ENCODE peak calls at places on chromosomes 3 and 15, in five cellular contexts. G is RWPE1; J is heart right ventricle; S is CD4-positive, alpha-beta memory T cell; Z is caudate nucleus. L is an unnamed sample.

GRCh38 chr3:126407412-126408044 is 12.8 kb downstream of the CFAP100 start:
- DNase-seq in Z (no peak), G (no peak), J (no peak), S (no peak), L (no peak)

GRCh38 chr15:98943609-98944111 is 63.9 kb downstream of the PGPEP1L start:
- DNase-seq in G (no peak), S (no peak), J (peak; percentile 48), Z (no peak), L (no peak)

GRCh38 chr3:33884204-33884561 is 85.8 kb downstream of the PDCD6IP start:
- DNase-seq in J (no peak), G (no peak), S (no peak), Z (no peak), L (no peak)

GRCh38 chr3:44905501-44906159 is 31.2 kb downstream of the TGM4 start:
- DNase-seq in J (no peak), Z (no peak), G (no peak), S (no peak), L (no peak)

GRCh38 chr15:68335251-68335650 is 57.7 kb downstream of the FEM1B start:
- DNase-seq in J (no peak), Z (peak; percentile 23), S (no peak), G (peak; percentile 36), L (no peak)

GRCh38 chr3:149659173-149659468 is 1.3 kb upstream of the WWTR1 start:
- DNase-seq in S (no peak), G (no peak), J (no peak), Z (no peak), L (no peak)

GRCh38 chr15:59492389-59493377 is 54.7 kb downstream of the FAM81A start:
- DNase-seq in J (peak; percentile 34), S (peak; percentile 49), Z (peak; percentile 53), G (peak; percentile 66), L (no peak)

GRCh38 chr3:10116138-10116460 is 624 bp downstream of the BRK1 start:
- DNase-seq in J (no peak), Z (no peak), S (no peak), G (peak; percentile 10), L (no peak)

GRCh38 chr15:37122703-37123102 is 22.4 kb upstream of the MEIS2 start:
- DNase-seq in J (no peak), G (no peak), Z (no peak), S (no peak), L (no peak)

GRCh38 chr3:27985369-27986035 is 255.9 kb upstream of the CMC1 start:
- DNase-seq in J (no peak), G (no peak), Z (no peak), S (no peak), L (no peak)

GRCh38 chr3:151962371-151962770 is 88.9 kb downstream of the SUCNR1 start:
- DNase-seq in Z (no peak), S (no peak), G (no peak), J (no peak), L (no peak)

GRCh38 chr15:83698294-83698693 is 44.4 kb downstream of the ADAMTSL3 start:
- DNase-seq in J (peak; percentile 64), Z (no peak), G (peak; percentile 59), S (no peak), L (peak; percentile 31)

GRCh38 chr3:165643433-165643824 is 193.8 kb downstream of the BCHE start:
- DNase-seq in Z (no peak), J (no peak), G (peak; percentile 9), S (no peak), L (peak; percentile 6)

GRCh38 chr3:186004209-186004608 is 66.4 kb upstream of the TRA2B start:
- DNase-seq in G (no peak), Z (no peak), J (no peak), S (no peak), L (no peak)

GRCh38 chr3:27289769-27290413 is 79.3 kb downstream of the NEK10 start:
- DNase-seq in J (no peak), G (no peak), Z (no peak), S (no peak), L (no peak)

GRCh38 chr15:68821190-68821897 is 649 bp upstream of the ANP32A start:
- DNase-seq in G (no peak), J (no peak), S (peak; percentile 11), Z (no peak), L (no peak)

GRCh38 chr3:170703121-170703588 is 117.3 kb upstream of the SLC7A14 start:
- DNase-seq in G (peak; percentile 51), S (no peak), J (no peak), Z (no peak), L (no peak)

GRCh38 chr15:24961967-24962366 is 7.2 kb downstream of the SNRPN start:
- DNase-seq in Z (no peak), S (no peak), G (no peak), J (no peak), L (no peak)

GRCh38 chr3:42502429-42503250 is at the start of gene VIPR1:
- DNase-seq in G (peak; percentile 92), Z (peak; percentile 64), S (peak; percentile 93), J (peak; percentile 77), L (no peak)

GRCh38 chr15:55290361-55291057 is 896 bp upstream of the RAB27A start:
- DNase-seq in S (peak; percentile 81), J (peak; percentile 83), Z (peak; percentile 48), G (peak; percentile 78), L (no peak)

GRCh38 chr3:7029562-7029961 is 168.6 kb downstream of the GRM7 start:
- DNase-seq in G (no peak), S (no peak), Z (no peak), J (no peak), L (no peak)

GRCh38 chr15:56817266-56817665 is 84.0 kb upstream of the ZNF280D start:
- DNase-seq in S (no peak), Z (no peak), J (no peak), G (peak; percentile 37), L (no peak)

GRCh38 chr3:15108082-15108545 is 9.2 kb upstream of the RBSN start:
- DNase-seq in S (peak; percentile 68), G (peak; percentile 72), J (peak; percentile 80), Z (peak; percentile 67), L (no peak)

GRCh38 chr3:152728346-152728980 is 106.5 kb upstream of the P2RY1 start:
- DNase-seq in S (no peak), G (no peak), Z (no peak), J (no peak), L (no peak)

GRCh38 chr15:55549305-55549704 is 38.8 kb downstream of the PYGO1 start:
- DNase-seq in S (no peak), G (no peak), J (no peak), Z (no peak), L (no peak)

GRCh38 chr3:194082596-194083220 is 53.2 kb upstream of the HES1 start:
- DNase-seq in J (peak; percentile 56), G (no peak), S (no peak), Z (no peak), L (no peak)

GRCh38 chr15:56016281-56016680 is 22.9 kb upstream of the NEDD4 start:
- DNase-seq in J (no peak), S (no peak), G (no peak), Z (no peak), L (no peak)

GRCh38 chr3:186909078-186909853 is 21.1 kb upstream of the ST6GAL1 start:
- DNase-seq in G (no peak), S (peak; percentile 84), Z (no peak), J (no peak), L (no peak)

GRCh38 chr3:9550999-9551398 is 2.6 kb downstream of the LHFPL4 start:
- DNase-seq in G (no peak), J (no peak), Z (no peak), S (no peak), L (no peak)

GRCh38 chr3:128554100-128554464 is 61.1 kb upstream of the GATA2 start:
- DNase-seq in Z (no peak), J (no peak), G (no peak), S (no peak), L (no peak)

GRCh38 chr3:4887177-4887576 is 92.1 kb upstream of the BHLHE40 start:
- DNase-seq in S (no peak), J (no peak), Z (no peak), G (no peak), L (no peak)

GRCh38 chr3:15768421-15769255 is 29.1 kb downstream of the ANKRD28 start:
- DNase-seq in S (no peak), Z (no peak), J (no peak), G (peak; percentile 86), L (peak; percentile 80)

GRCh38 chr15:31265090-31265870 is 61.4 kb upstream of the KLF13 start:
- DNase-seq in S (no peak), J (no peak), Z (no peak), G (no peak), L (no peak)

GRCh38 chr3:29382399-29382798 is 101.5 kb downstream of the RBMS3 start:
- DNase-seq in Z (no peak), G (no peak), J (no peak), S (no peak), L (no peak)

GRCh38 chr3:20073683-20074082 is 33.4 kb downstream of the KAT2B start:
- DNase-seq in Z (no peak), S (no peak), J (no peak), G (no peak), L (no peak)

GRCh38 chr3:141275511-141275910 is 43.9 kb downstream of the PXYLP1 start:
- DNase-seq in S (no peak), Z (no peak), J (no peak), G (no peak), L (no peak)
- H3K27ac ChIP-seq in S (no peak overlapping the region), Z (no peak overlapping the region), J (peak overlapping the region; percentile 20), G (no peak overlapping the region), L (peak overlapping the region; percentile 85)

GRCh38 chr3:142498397-142499180 is 50.8 kb upstream of the XRN1 start:
- DNase-seq in G (no peak), Z (no peak), J (no peak), S (no peak), L (no peak)
- H3K27ac ChIP-seq in G (no peak overlapping the region), Z (peak overlapping the region; percentile 81), J (no peak overlapping the region), S (no peak overlapping the region), L (no peak overlapping the region)

GRCh38 chr15:86634146-86634545 is 554.5 kb downstream of the AGBL1 start:
- DNase-seq in S (no peak), Z (no peak), G (no peak), J (no peak), L (no peak)

GRCh38 chr15:86634992-86635608 is 555.4 kb downstream of the AGBL1 start:
- DNase-seq in Z (no peak), J (no peak), G (no peak), S (no peak), L (no peak)

GRCh38 chr15:86629957-86630356 is 550.3 kb downstream of the AGBL1 start:
- DNase-seq in J (no peak), S (no peak), G (no peak), Z (no peak), L (no peak)

GRCh38 chr15:86629409-86629808 is 549.7 kb downstream of the AGBL1 start:
- DNase-seq in G (no peak), Z (no peak), S (no peak), J (no peak), L (no peak)

GRCh38 chr15:86630946-86631345 is 551.3 kb downstream of the AGBL1 start:
- DNase-seq in S (no peak), G (no peak), J (no peak), Z (no peak), L (no peak)
- H3K27ac ChIP-seq in S (no peak overlapping the region), G (no peak overlapping the region), J (no peak overlapping the region), Z (no peak overlapping the region), L (no peak overlapping the region)

DNA sequence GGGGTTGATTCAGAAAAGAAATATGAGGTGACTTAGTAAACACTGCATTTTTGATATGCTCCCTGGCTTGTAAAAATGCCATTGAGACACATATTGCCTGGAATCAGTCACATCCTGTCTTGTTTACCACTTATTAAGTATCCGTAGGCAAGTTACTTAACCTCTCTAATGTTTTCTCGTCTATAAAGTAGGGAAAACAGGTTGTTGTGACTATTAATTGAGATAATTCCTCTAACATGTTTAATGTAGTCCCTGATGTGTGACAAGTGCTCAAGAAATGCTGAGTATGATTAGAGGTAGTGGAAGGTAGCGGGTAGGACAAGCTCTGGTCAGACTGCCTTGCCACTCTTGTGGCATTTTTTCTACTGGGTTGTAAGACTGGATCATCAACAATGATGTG is 54.1 kb downstream of the NFKBIZ start:
- DNase-seq in J (no peak), G (no peak), S (no peak), Z (no peak), L (peak; percentile 62)
- H3K27ac ChIP-seq in J (no peak overlapping the region), G (no peak overlapping the region), S (no peak overlapping the region), Z (no peak overlapping the region), L (peak overlapping the region; percentile 98)

L was measured in epithelial cell of prostate.